ENCODE peak calls at places on chromosome X, in six cellular contexts. J is AG09319, U is right cardiac atrium, N is heart left ventricle, D is kidney, B is ACHN. V is an unnamed sample.

GRCh38 chrX:121244511-121244910 is 197.1 kb downstream of the GLUD2 start:
- DNase-seq in J (no peak), B (no peak), D (no peak), U (no peak), N (no peak), V (no peak)

GRCh38 chrX:40866878-40867277 is 131.5 kb upstream of the MED14 start:
- DNase-seq in B (no peak), N (peak), D (no peak), U (no peak), J (no peak), V (no peak)

GRCh38 chrX:1656379-1656778 is 41.5 kb downstream of the ASMT start:
- DNase-seq in D (no peak), U (no peak), N (no peak), J (no peak), B (no peak), V (no peak)

GRCh38 chrX:65679071-65679540 is 11.7 kb downstream of the MSN start:
- DNase-seq in B (no peak), J (no peak), N (no peak), D (no peak), U (no peak), V (no peak)

GRCh38 chrX:40006025-40007017 is 91.4 kb downstream of the BCOR start:
- DNase-seq in U (peak), N (peak), D (peak), B (no peak), J (no peak), V (no peak)

GRCh38 chrX:40938418-40938817 is 146.8 kb upstream of the USP9X start:
- DNase-seq in J (no peak), D (no peak), B (no peak), U (no peak), N (no peak), V (no peak)

GRCh38 chrX:17822351-17822750 is 38.7 kb downstream of the RAI2 start:
- DNase-seq in B (no peak), J (no peak), N (no peak), D (no peak), U (no peak), V (no peak)

GRCh38 chrX:74321191-74321590 is 17.2 kb downstream of the ZCCHC13 start:
- DNase-seq in J (no peak), U (no peak), N (no peak), D (no peak), B (no peak), V (no peak)

GRCh38 chrX:115562492-115562872 is 1.5 kb downstream of the PLS3 start:
- DNase-seq in U (no peak), J (no peak), B (no peak), N (peak), D (no peak), V (no peak)

GRCh38 chrX:102720237-102721168 is at the start of gene GPRASP3:
- DNase-seq in N (peak), U (peak), B (peak), D (peak), J (peak), V (peak)